ENCODE peak calls at places on chromosomes 12 and 14, in six cellular contexts. D, A, L, H, T and V are unnamed samples.

GRCh38 chr12:25034676-25035075 is 85.8 kb upstream of the BCAT1 start:
- DNase-seq in T (no peak), D (no peak), L (no peak), H (no peak), A (no peak), V (no peak)

GRCh38 chr12:6708968-6709394 is 8.4 kb upstream of the PIANP start:
- DNase-seq in A (no peak), T (no peak), L (no peak), H (peak; percentile 59), D (no peak), V (no peak)

GRCh38 chr14:68527329-68527851 is 265.5 kb downstream of the ZFP36L1 start:
- DNase-seq in A (no peak), H (no peak), T (peak; percentile 75), D (no peak), L (no peak), V (no peak)

GRCh38 chr12:53190108-53190729 is 9.5 kb upstream of the CSAD start:
- DNase-seq in L (peak; percentile 73), D (peak; percentile 81), H (peak; percentile 67), A (no peak), T (no peak), V (peak; percentile 84)

GRCh38 chr14:96598332-96598928 is 96.2 kb downstream of the PAPOLA start:
- DNase-seq in L (no peak), H (no peak), D (no peak), A (no peak), T (peak; percentile 53), V (no peak)

GRCh38 chr12:101832030-101832429 is 1.3 kb upstream of the GNPTAB start:
- DNase-seq in D (no peak), L (no peak), A (no peak), T (no peak), H (no peak), V (no peak)

GRCh38 chr12:6472491-6472890 is 2.0 kb upstream of the VAMP1 start:
- DNase-seq in T (no peak), A (no peak), D (no peak), H (no peak), L (no peak), V (no peak)

GRCh38 chr12:13503094-13503835 is 306.7 kb downstream of the EMP1 start:
- DNase-seq in T (no peak), L (no peak), H (no peak), A (no peak), D (no peak), V (no peak)

GRCh38 chr14:96949594-96949993 is 152.4 kb downstream of the VRK1 start:
- DNase-seq in D (no peak), A (peak; percentile 88), H (no peak), T (no peak), L (no peak), V (no peak)

GRCh38 chr12:116133149-116133548 is 144.3 kb downstream of the MED13L start:
- DNase-seq in L (no peak), A (peak; percentile 71), T (no peak), H (no peak), D (no peak), V (no peak)

GRCh38 chr14:24131549-24131966 is 1.1 kb downstream of the FITM1 start:
- DNase-seq in L (no peak), H (no peak), D (peak; percentile 57), A (no peak), T (no peak), V (peak; percentile 50)

GRCh38 chr12:10220398-10221077 is 7.9 kb downstream of the GABARAPL1 start:
- DNase-seq in D (no peak), L (peak; percentile 80), A (no peak), H (no peak), T (no peak), V (peak; percentile 74)

GRCh38 chr12:109716092-109716479 is 2.5 kb downstream of the FAM222A start:
- DNase-seq in D (no peak), L (no peak), A (no peak), T (no peak), H (no peak), V (no peak)

GRCh38 chr12:89568484-89568883 is 42.6 kb upstream of the POC1B start:
- DNase-seq in T (no peak), H (no peak), A (peak; percentile 48), L (no peak), D (no peak), V (no peak)

GRCh38 chr14:91143862-91144261 is 30.0 kb downstream of the DGLUCY start:
- DNase-seq in T (peak; percentile 76), D (no peak), L (peak; percentile 73), A (no peak), H (no peak), V (no peak)

GRCh38 chr12:4421590-4422031 is 24.0 kb downstream of the FGF6 start:
- DNase-seq in L (no peak), D (no peak), T (no peak), A (peak; percentile 33), H (peak; percentile 28), V (no peak)

GRCh38 chr14:92649934-92650545 is 98.4 kb downstream of the LGMN start:
- DNase-seq in H (no peak), D (no peak), L (peak; percentile 67), T (peak; percentile 73), A (peak; percentile 94), V (peak; percentile 80)

GRCh38 chr12:113818278-113818677 is 147.8 kb downstream of the RBM19 start:
- DNase-seq in L (no peak), T (no peak), A (no peak), H (no peak), D (no peak), V (no peak)

GRCh38 chr14:44490966-44491365 is 16.1 kb downstream of the FSCB start:
- DNase-seq in A (no peak), H (no peak), D (no peak), L (no peak), T (no peak), V (no peak)

GRCh38 chr12:110249716-110250225 is 31.3 kb upstream of the ATP2A2 start:
- DNase-seq in L (peak; percentile 33), D (no peak), H (no peak), T (peak; percentile 82), A (peak; percentile 16), V (peak; percentile 61)